ENCODE peak calls at places on chromosomes 11 and 22, in six cellular contexts. F is K562, R is H1, K is GM12878, J is SK-N-SH, W is HepG2. S is an unnamed sample.

GRCh38 chr22:48943567-48944432 is 883.9 kb downstream of the BRD1 start:
- DNase-seq in W (peak; percentile 97), F (peak; percentile 58), R (peak; percentile 77), K (no peak), J (peak; percentile 82), S (no peak)

GRCh38 chr11:19445771-19446170 is 205.0 kb upstream of the E2F8 start:
- DNase-seq in J (no peak), W (no peak), R (no peak), F (no peak), K (no peak), S (no peak)

GRCh38 chr11:83092488-83093384 is 21.0 kb upstream of the RAB30 start:
- DNase-seq in R (no peak), K (no peak), J (peak; percentile 61), W (peak; percentile 98), F (no peak), S (peak; percentile 51)

GRCh38 chr11:71252434-71252781 is at the start of gene SHANK2:
- DNase-seq in R (peak; percentile 82), F (no peak), J (peak; percentile 60), W (no peak), K (no peak), S (no peak)

GRCh38 chr11:45165386-45165785 is 18.9 kb downstream of the PRDM11 start:
- DNase-seq in F (no peak), W (no peak), J (no peak), R (no peak), K (no peak), S (no peak)

GRCh38 chr11:85823816-85824215 is 12.9 kb upstream of the SYTL2 start:
- DNase-seq in R (no peak), W (no peak), K (no peak), F (no peak), J (no peak), S (no peak)

GRCh38 chr22:46091277-46091977 is 58.9 kb upstream of the PPARA start:
- DNase-seq in K (no peak), J (no peak), R (no peak), W (no peak), F (no peak), S (no peak)

GRCh38 chr22:44080936-44081853 is 57.1 kb downstream of the PARVB start:
- DNase-seq in R (peak; percentile 87), F (peak; percentile 66), W (peak; percentile 39), K (no peak), J (peak; percentile 88), S (peak; percentile 29)

GRCh38 chr11:8354622-8355417 is 91.1 kb upstream of the LMO1 start:
- DNase-seq in J (peak; percentile 79), R (no peak), W (no peak), K (no peak), F (no peak), S (no peak)

GRCh38 chr11:70158201-70158600 is 44.9 kb upstream of the FADD start:
- DNase-seq in K (no peak), W (peak; percentile 42), J (peak; percentile 58), R (peak; percentile 80), F (peak; percentile 44), S (peak; percentile 13)

GRCh38 chr11:1305558-1306056 is 3.8 kb downstream of the TOLLIP start:
- DNase-seq in J (peak; percentile 12), R (peak; percentile 36), W (no peak), K (no peak), F (no peak), S (no peak)

GRCh38 chr11:1307163-1307870 is 2.1 kb downstream of the TOLLIP start:
- DNase-seq in F (no peak), R (peak; percentile 17), W (no peak), K (no peak), J (no peak), S (no peak)

GRCh38 chr11:1307998-1308744 is 1.3 kb downstream of the TOLLIP start:
- DNase-seq in F (no peak), R (peak; percentile 20), J (peak; percentile 14), W (no peak), K (no peak), S (no peak)

GRCh38 chr11:1305063-1305495 is 4.4 kb downstream of the TOLLIP start:
- DNase-seq in F (no peak), J (no peak), W (no peak), K (no peak), R (peak; percentile 32), S (no peak)

DNA sequence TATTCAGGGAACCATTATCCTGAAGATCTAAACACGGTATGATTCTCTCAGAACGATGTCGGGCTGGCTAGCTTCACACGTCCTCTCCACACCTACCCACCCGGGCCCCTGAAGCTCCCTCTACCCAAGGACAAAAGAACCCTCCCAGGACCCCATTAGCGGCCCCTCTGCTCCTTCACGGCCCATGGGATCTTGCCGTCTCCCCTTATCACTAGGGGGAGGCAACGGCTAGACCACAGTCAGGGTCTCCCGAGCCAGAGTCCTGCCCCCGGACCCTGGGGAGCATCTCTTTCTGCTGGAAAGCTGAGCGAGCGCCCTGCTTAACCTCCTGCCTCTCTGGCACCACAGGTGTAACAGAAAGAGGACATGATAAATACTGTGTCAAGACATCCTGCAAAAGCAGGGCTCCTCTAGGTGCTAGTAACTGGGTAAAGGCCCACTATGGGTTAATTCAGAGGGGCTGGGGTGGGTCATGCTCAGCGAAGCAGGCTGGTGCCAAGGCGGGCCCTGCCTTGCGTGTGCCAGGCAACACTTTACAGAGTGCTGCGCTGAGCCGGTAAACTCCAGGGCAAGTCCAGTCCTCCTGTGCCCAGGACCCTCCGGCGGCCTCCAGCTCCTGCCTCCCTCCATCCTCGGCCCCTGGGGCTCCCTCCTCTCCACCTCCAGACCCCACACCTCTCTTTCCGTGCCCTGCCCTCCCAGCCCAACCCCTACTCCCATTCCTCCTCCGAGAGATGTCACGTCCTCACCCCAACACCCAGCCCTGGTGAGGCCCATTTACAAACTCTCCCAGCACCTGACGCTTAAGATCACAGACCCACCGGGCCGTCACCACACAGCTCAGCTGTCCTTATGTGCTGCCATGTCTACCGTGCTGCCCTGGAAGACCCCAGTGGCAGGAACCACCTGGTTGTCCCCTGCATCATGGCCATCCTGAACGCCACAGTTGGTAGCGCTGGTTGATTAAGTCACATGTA is 3.0 kb downstream of the TOLLIP start:
- DNase-seq in J (no peak), W (no peak), K (no peak), R (peak; percentile 32), F (no peak), S (no peak)
- H3K9ac ChIP-seq in J (no peak overlapping the region), W (peak overlapping the region; percentile 63), K (no peak overlapping the region), R (no peak overlapping the region), F (no peak overlapping the region), S (no peak overlapping the region)

DNA sequence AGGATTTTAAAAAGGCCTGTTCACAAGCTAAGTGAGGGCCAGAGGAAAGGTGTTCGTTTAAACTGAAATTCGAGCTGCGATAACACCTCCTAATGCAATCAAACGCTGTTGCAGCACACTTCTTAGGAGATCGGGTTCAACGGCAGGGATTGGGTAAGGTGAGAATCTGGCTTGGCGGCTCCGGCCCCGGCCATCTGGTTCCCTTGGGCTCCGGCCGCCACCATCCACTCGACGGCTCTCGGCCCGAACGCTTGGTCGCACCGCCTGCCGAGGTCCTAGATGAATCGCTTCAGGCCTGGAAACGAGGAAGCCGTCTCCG is 449 bp downstream of the C11orf71 start:
- DNase-seq in R (no peak), K (peak; percentile 2), W (peak; percentile 40), F (no peak), J (no peak), S (no peak)
- TF ChIP-seq YY1 in R (no peak), K (no peak), W (no peak), F (no peak), J (no peak), S (no peak)

GRCh38 chr11:32003335-32003734 is 87.5 kb upstream of the RCN1 start:
- DNase-seq in R (no peak), J (no peak), F (no peak), W (no peak), K (no peak), S (no peak)
- H3K9ac ChIP-seq in R (no peak overlapping the region), J (no peak overlapping the region), F (no peak overlapping the region), W (no peak overlapping the region), K (no peak overlapping the region), S (no peak overlapping the region)

GRCh38 chr11:64935634-64936081 is at the start of gene GPHA2:
- DNase-seq in R (peak; percentile 61), W (peak; percentile 68), F (peak; percentile 52), K (no peak), J (no peak), S (no peak)
- TF ChIP-seq YY1 in R (no peak), W (no peak), F (no peak), K (no peak), J (no peak), S (no peak)

GRCh38 chr11:62588966-62589637 is 2.2 kb downstream of the TUT1 start:
- DNase-seq in J (no peak), K (no peak), W (no peak), F (no peak), R (no peak), S (no peak)
- H3K9ac ChIP-seq in J (no peak overlapping the region), K (no peak overlapping the region), W (no peak overlapping the region), F (no peak overlapping the region), R (no peak overlapping the region), S (peak overlapping the region; percentile 15)

DNA sequence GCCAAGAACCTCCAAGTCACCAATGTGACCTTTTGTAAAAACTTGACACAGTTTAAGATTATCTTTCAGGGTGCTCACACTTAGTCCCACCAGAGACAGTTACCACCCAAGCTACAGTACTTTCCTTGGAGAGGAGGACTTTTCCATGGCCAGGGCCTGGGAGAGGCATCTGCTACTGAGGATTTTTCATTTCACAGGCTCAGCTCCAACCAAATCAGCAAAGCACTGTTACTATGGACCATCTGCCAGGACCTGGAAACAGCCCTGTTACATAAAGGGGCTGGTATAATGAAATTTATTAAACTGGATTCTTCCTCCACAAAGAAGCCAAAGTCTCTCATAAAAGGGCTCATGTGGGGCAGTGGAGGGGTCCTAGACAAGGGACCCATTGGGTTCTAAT is 38.6 kb downstream of the SERGEF start:
- DNase-seq in W (no peak), J (no peak), R (no peak), F (no peak), K (no peak), S (no peak)
- TF ChIP-seq YY1 in W (no peak), J (no peak), R (no peak), F (no peak), K (no peak), S (no peak)

GRCh38 chr22:30245985-30246901 is at the start of gene LIF:
- DNase-seq in F (peak; percentile 65), J (peak; percentile 83), R (peak; percentile 75), K (no peak), W (no peak), S (no peak)
- H3K9ac ChIP-seq in F (no peak within 1 kb of the TSS), J (peak within 1 kb of the TSS; percentile 87), R (peak within 1 kb of the TSS; percentile 67), K (no peak within 1 kb of the TSS), W (peak within 1 kb of the TSS; percentile 52), S (peak within 1 kb of the TSS; percentile 84)

S was measured in HCT116.